ENCODE peak calls at places on chromosomes 13 and 19, in four cellular contexts. Z is GM12878, H is breast epithelium, M is stomach. O is an unnamed sample.

GRCh38 chr19:40603071-40603718 is 2.0 kb downstream of the LTBP4 start:
- DNase-seq in Z (no peak), M (no peak), H (no peak), O (no peak)

GRCh38 chr19:58218899-58219298 is 9.8 kb upstream of the ZNF544 start:
- DNase-seq in H (no peak), Z (no peak), M (no peak), O (peak; percentile 33)

GRCh38 chr13:71030789-71031188 is 836.2 kb downstream of the DACH1 start:
- DNase-seq in M (no peak), Z (no peak), H (no peak), O (no peak)

GRCh38 chr13:51230473-51231105 is 8.4 kb downstream of the FAM124A start:
- DNase-seq in Z (no peak), M (peak; percentile 72), H (peak; percentile 28), O (no peak)

GRCh38 chr13:99982021-99982740 is 597 bp downstream of the ZIC2 start:
- DNase-seq in Z (no peak), H (no peak), M (no peak), O (no peak)

GRCh38 chr13:109785141-109785891 is 1.1 kb downstream of the IRS2 start:
- DNase-seq in H (peak; percentile 44), M (peak; percentile 61), Z (no peak), O (peak; percentile 53)

GRCh38 chr19:14616310-14616870 is 33.5 kb downstream of the CLEC17A start:
- DNase-seq in M (no peak), Z (no peak), H (no peak), O (peak; percentile 81)

GRCh38 chr19:23943411-23943810 is 28.7 kb downstream of the ZNF726 start:
- DNase-seq in H (no peak), Z (no peak), M (no peak), O (no peak)

GRCh38 chr19:4327252-4327876 is 11.3 kb downstream of the STAP2 start:
- DNase-seq in H (peak; percentile 50), M (peak; percentile 86), Z (no peak), O (peak; percentile 36)

GRCh38 chr19:29480507-29480906 is 45.3 kb upstream of the VSTM2B start:
- DNase-seq in Z (no peak), M (no peak), H (no peak), O (no peak)

GRCh38 chr13:47843005-47843404 is 158.1 kb downstream of the SUCLA2 start:
- DNase-seq in M (no peak), Z (no peak), H (no peak), O (no peak)

GRCh38 chr19:40754611-40755247 is 3.7 kb downstream of the SNRPA start:
- DNase-seq in H (no peak), M (peak; percentile 60), Z (no peak), O (no peak)

GRCh38 chr19:13951043-13951442 is 1.3 kb upstream of the DCAF15 start:
- DNase-seq in Z (no peak), M (no peak), H (no peak), O (no peak)

GRCh38 chr19:45638930-45639729 is at the start of gene EML2:
- DNase-seq in M (peak; percentile 71), H (no peak), Z (no peak), O (no peak)

GRCh38 chr13:102872131-102872530 is 26.3 kb downstream of the ERCC5 start:
- DNase-seq in H (no peak), Z (no peak), M (no peak), O (no peak)

GRCh38 chr19:58406818-58407657 is 1.4 kb upstream of the ZNF584 start:
- DNase-seq in M (no peak), H (no peak), Z (no peak), O (no peak)

GRCh38 chr19:16161848-16162247 is 11.5 kb downstream of the CIB3 start:
- DNase-seq in H (no peak), M (no peak), Z (no peak), O (no peak)

GRCh38 chr13:77892491-77892890 is 26.1 kb downstream of the EDNRB start:
- DNase-seq in H (no peak), Z (no peak), M (no peak), O (no peak)

GRCh38 chr13:114067886-114068722 is 64.3 kb downstream of the RASA3 start:
- DNase-seq in Z (no peak), H (no peak), M (no peak), O (no peak)

GRCh38 chr19:44891016-44891882 is at the start of gene TOMM40:
- DNase-seq in M (peak; percentile 100), Z (no peak), H (no peak), O (no peak)

GRCh38 chr13:99968521-99969367 is 2.8 kb downstream of the ZIC5 start:
- DNase-seq in M (no peak), Z (no peak), H (no peak), O (no peak)

GRCh38 chr19:33214621-33215020 is 11.0 kb downstream of the SLC7A10 start:
- DNase-seq in M (no peak), H (no peak), Z (no peak), O (peak; percentile 63)

GRCh38 chr19:33404916-33405315 is 31.4 kb downstream of the CEBPG start:
- DNase-seq in M (no peak), Z (no peak), H (no peak), O (no peak)

GRCh38 chr13:30978981-30979956 is 46.8 kb downstream of the TEX26 start:
- DNase-seq in Z (no peak), M (peak; percentile 30), H (no peak), O (peak; percentile 36)

GRCh38 chr19:48676887-48677286 is 4.1 kb upstream of the NTN5 start:
- DNase-seq in H (peak; percentile 84), M (peak; percentile 67), Z (no peak), O (no peak)
- TF ChIP-seq POLR2AphosphoS5 in H (no peak), M (no peak), Z (no peak), O (no peak)

GRCh38 chr19:17475541-17476115 is 5.3 kb downstream of the SLC27A1 start:
- DNase-seq in H (peak; percentile 96), Z (no peak), M (peak; percentile 65), O (peak; percentile 53)
- H3K4me3 ChIP-seq in H (no peak overlapping the region), Z (no peak overlapping the region), M (no peak overlapping the region), O (no peak overlapping the region)

DNA sequence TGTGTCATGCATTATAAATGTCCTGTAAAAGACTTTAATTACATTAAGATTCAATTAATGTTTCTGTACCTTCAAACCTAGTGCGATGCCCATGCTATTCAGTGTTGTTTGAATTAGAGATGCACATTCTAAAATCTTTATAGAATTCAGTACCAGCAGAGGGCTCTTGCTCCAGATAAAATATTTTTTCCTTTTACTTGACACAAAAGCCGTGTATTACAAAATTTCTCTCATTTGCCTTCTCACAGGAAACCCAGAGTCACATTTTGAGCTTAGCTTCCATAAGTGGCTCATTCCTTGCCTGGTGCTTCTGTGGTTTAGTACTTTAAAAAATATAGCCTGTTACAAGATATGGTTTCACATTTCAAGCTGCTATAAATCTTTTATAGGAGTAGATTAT is 101.2 kb downstream of the RNF17 start:
- DNase-seq in H (no peak), M (no peak), Z (no peak), O (no peak)
- TF ChIP-seq CTCF in H (no peak), M (no peak), Z (no peak), O (no peak)

GRCh38 chr19:990119-990571 is 6.0 kb downstream of the WDR18 start:
- DNase-seq in Z (no peak), H (no peak), M (no peak), O (no peak)

GRCh38 chr19:988081-988480 is 3.9 kb downstream of the WDR18 start:
- DNase-seq in H (no peak), Z (no peak), M (no peak), O (no peak)

GRCh38 chr19:988510-988909 is 4.4 kb downstream of the WDR18 start:
- DNase-seq in H (no peak), M (no peak), Z (no peak), O (no peak)

GRCh38 chr19:990746-991145 is 6.6 kb downstream of the WDR18 start:
- DNase-seq in M (no peak), Z (no peak), H (no peak), O (no peak)

DNA sequence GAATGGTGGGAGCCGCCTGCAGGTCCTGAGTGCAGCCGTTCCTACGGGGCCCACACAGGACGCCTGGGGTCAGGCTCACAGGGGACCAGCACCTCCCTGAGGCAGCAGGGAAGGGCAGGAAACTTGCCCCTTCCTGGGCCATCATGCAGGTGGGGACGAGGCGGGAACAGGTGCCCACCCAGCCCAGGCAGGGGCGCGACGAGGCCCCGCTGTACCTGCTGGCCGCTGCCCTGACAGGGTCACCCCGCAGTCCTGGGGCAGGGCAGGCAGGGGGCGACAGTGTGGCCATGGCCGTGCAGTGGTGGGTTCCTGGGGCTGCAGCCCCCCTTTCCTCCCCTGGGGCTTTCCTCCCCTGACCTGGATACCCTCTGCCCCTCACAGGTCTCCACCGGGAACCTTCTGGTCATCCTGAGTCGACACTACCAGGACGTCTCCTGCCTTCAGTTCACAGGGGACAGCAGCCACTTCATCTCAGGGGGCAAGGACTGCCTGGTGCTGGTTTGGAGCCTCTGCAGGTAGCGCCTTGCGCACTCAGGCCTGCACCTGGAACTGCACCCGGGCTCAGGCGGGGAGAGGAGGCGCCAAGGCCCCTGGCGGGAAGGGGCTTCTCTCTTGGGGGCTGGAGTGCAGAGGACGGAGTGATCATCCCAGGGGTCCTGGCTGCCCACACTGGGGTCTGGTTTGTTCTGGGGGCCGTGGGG is 5.4 kb downstream of the WDR18 start:
- DNase-seq in Z (no peak), H (no peak), M (no peak), O (no peak)
- TF ChIP-seq POLR2AphosphoS5 in Z (no peak), H (no peak), M (no peak), O (no peak)